ENCODE peak calls at places on chromosomes 5 and 9, in five cellular contexts. One of them, this sample, is unnamed.
A peak's percentile ranks its signal among the peaks of the same experiment; 100 is the strongest.

GRCh38 chr9:35906923-35907699 is 1.1 kb downstream of the HRCT1 start:
- DNase-seq in neural crest cell: no peak
- DNase-seq in fibroblast of mammary gland: peak; percentile 95
- DNase-seq in T-helper 2 cell treated with Interferon-gamma antibody and Interleukin-4, amounts not matched to agents 5 μg/mL and 100 μg/mL, for 36 hours: no peak
- DNase-seq in SK-MEL-5: no peak
- DNase-seq in this sample: no peak

GRCh38 chr9:92770005-92770995 is 5.7 kb upstream of the BICD2 start:
- DNase-seq in fibroblast of mammary gland: peak; percentile 25
- DNase-seq in neural crest cell: no peak
- DNase-seq in T-helper 2 cell treated with Interferon-gamma antibody and Interleukin-4, amounts not matched to agents 5 μg/mL and 100 μg/mL, for 36 hours: no peak
- DNase-seq in SK-MEL-5: no peak
- DNase-seq in this sample: no peak

GRCh38 chr5:36573441-36573840 is 33.0 kb upstream of the SLC1A3 start:
- DNase-seq in neural crest cell: no peak
- DNase-seq in SK-MEL-5: no peak
- DNase-seq in fibroblast of mammary gland: peak; percentile 77
- DNase-seq in T-helper 2 cell treated with Interferon-gamma antibody and Interleukin-4, amounts not matched to agents 5 μg/mL and 100 μg/mL, for 36 hours: no peak
- DNase-seq in this sample: no peak

GRCh38 chr5:76663573-76663972 is 40.4 kb upstream of the F2RL2 start:
- DNase-seq in SK-MEL-5: no peak
- DNase-seq in neural crest cell: no peak
- DNase-seq in fibroblast of mammary gland: peak; percentile 29
- DNase-seq in T-helper 2 cell treated with Interferon-gamma antibody and Interleukin-4, amounts not matched to agents 5 μg/mL and 100 μg/mL, for 36 hours: no peak
- DNase-seq in this sample: no peak

GRCh38 chr5:150579462-150580400 is 60.7 kb upstream of the SYNPO start:
- DNase-seq in SK-MEL-5: no peak
- DNase-seq in neural crest cell: no peak
- DNase-seq in T-helper 2 cell treated with Interferon-gamma antibody and Interleukin-4, amounts not matched to agents 5 μg/mL and 100 μg/mL, for 36 hours: no peak
- DNase-seq in fibroblast of mammary gland: no peak
- DNase-seq in this sample: no peak

GRCh38 chr5:180250329-180250728 is 41.3 kb upstream of the RASGEF1C start:
- DNase-seq in T-helper 2 cell treated with Interferon-gamma antibody and Interleukin-4, amounts not matched to agents 5 μg/mL and 100 μg/mL, for 36 hours: no peak
- DNase-seq in fibroblast of mammary gland: no peak
- DNase-seq in neural crest cell: no peak
- DNase-seq in SK-MEL-5: no peak
- DNase-seq in this sample: no peak

GRCh38 chr9:77475641-77476473 is 172.3 kb downstream of the GNA14 start:
- DNase-seq in T-helper 2 cell treated with Interferon-gamma antibody and Interleukin-4, amounts not matched to agents 5 μg/mL and 100 μg/mL, for 36 hours: peak; percentile 77
- DNase-seq in neural crest cell: no peak
- DNase-seq in fibroblast of mammary gland: peak; percentile 57
- DNase-seq in SK-MEL-5: no peak
- DNase-seq in this sample: no peak

GRCh38 chr5:7779019-7779662 is 71.8 kb downstream of the CFAP90 start:
- DNase-seq in neural crest cell: no peak
- DNase-seq in SK-MEL-5: peak; percentile 99
- DNase-seq in T-helper 2 cell treated with Interferon-gamma antibody and Interleukin-4, amounts not matched to agents 5 μg/mL and 100 μg/mL, for 36 hours: no peak
- DNase-seq in fibroblast of mammary gland: no peak
- DNase-seq in this sample: no peak

GRCh38 chr5:34585601-34586104 is 70.5 kb upstream of the RAI14 start:
- DNase-seq in T-helper 2 cell treated with Interferon-gamma antibody and Interleukin-4, amounts not matched to agents 5 μg/mL and 100 μg/mL, for 36 hours: no peak
- DNase-seq in SK-MEL-5: no peak
- DNase-seq in neural crest cell: no peak
- DNase-seq in fibroblast of mammary gland: peak; percentile 73
- DNase-seq in this sample: no peak

GRCh38 chr5:50839472-50839871 is 173.0 kb downstream of the PARP8 start:
- DNase-seq in fibroblast of mammary gland: no peak
- DNase-seq in SK-MEL-5: no peak
- DNase-seq in T-helper 2 cell treated with Interferon-gamma antibody and Interleukin-4, amounts not matched to agents 5 μg/mL and 100 μg/mL, for 36 hours: no peak
- DNase-seq in neural crest cell: no peak
- DNase-seq in this sample: no peak

GRCh38 chr5:117829646-117830045 is 1158.7 kb downstream of the DTWD2 start:
- DNase-seq in neural crest cell: no peak
- DNase-seq in fibroblast of mammary gland: no peak
- DNase-seq in SK-MEL-5: no peak
- DNase-seq in T-helper 2 cell treated with Interferon-gamma antibody and Interleukin-4, amounts not matched to agents 5 μg/mL and 100 μg/mL, for 36 hours: no peak
- DNase-seq in this sample: no peak

This sample was measured in CD8-positive, alpha-beta memory T cell.